ENCODE peak calls at places on chromosome X, in seven cellular contexts. One of them, this sample, is unnamed.

GRCh38 chrX:1754077-1754476 is 139.2 kb downstream of the ASMT start:
- DNase-seq in GM12878: no peak
- DNase-seq in GM12891: no peak
- DNase-seq in K562: no peak
- DNase-seq in HepG2: no peak
- DNase-seq in H1: no peak
- DNase-seq in SK-N-SH: no peak
- DNase-seq in this sample: no peak

GRCh38 chrX:133923113-133923512 is 62.3 kb downstream of the GPC3 start:
- DNase-seq in H1: no peak
- DNase-seq in HepG2: no peak
- DNase-seq in SK-N-SH: no peak
- DNase-seq in GM12891: no peak
- DNase-seq in K562: no peak
- DNase-seq in GM12878: no peak
- DNase-seq in this sample: no peak

GRCh38 chrX:33416273-33416805 is 205.0 kb upstream of the DMD start:
- DNase-seq in GM12891: no peak
- DNase-seq in H1: no peak
- DNase-seq in K562: no peak
- DNase-seq in HepG2: no peak
- DNase-seq in GM12878: no peak
- DNase-seq in SK-N-SH: no peak
- DNase-seq in this sample: no peak

GRCh38 chrX:120761810-120762209 is 113.9 kb downstream of the CT47B1 start:
- DNase-seq in K562: no peak
- DNase-seq in SK-N-SH: no peak
- DNase-seq in H1: no peak
- DNase-seq in GM12878: no peak
- DNase-seq in GM12891: no peak
- DNase-seq in HepG2: peak; percentile 7
- DNase-seq in this sample: no peak

GRCh38 chrX:43218198-43218597 is 437.9 kb upstream of the MAOA start:
- DNase-seq in HepG2: no peak
- DNase-seq in K562: no peak
- DNase-seq in H1: no peak
- DNase-seq in SK-N-SH: no peak
- DNase-seq in GM12878: no peak
- DNase-seq in GM12891: no peak
- DNase-seq in this sample: no peak

GRCh38 chrX:27399146-27399456 is 64.0 kb downstream of the PPP4R3C start:
- DNase-seq in HepG2: no peak
- DNase-seq in GM12878: no peak
- DNase-seq in SK-N-SH: no peak
- DNase-seq in K562: no peak
- DNase-seq in GM12891: no peak
- DNase-seq in H1: no peak
- DNase-seq in this sample: no peak

GRCh38 chrX:153546386-153546785 is 28.9 kb downstream of the ATP2B3 start:
- DNase-seq in K562: no peak
- DNase-seq in GM12878: no peak
- DNase-seq in SK-N-SH: no peak
- DNase-seq in HepG2: no peak
- DNase-seq in GM12891: no peak
- DNase-seq in H1: no peak
- DNase-seq in this sample: no peak

GRCh38 chrX:154734101-154734781 is 16.6 kb downstream of the GAB3 start:
- DNase-seq in HepG2: no peak
- DNase-seq in SK-N-SH: no peak
- DNase-seq in H1: no peak
- DNase-seq in GM12891: no peak
- DNase-seq in K562: no peak
- DNase-seq in GM12878: no peak
- DNase-seq in this sample: no peak

DNA sequence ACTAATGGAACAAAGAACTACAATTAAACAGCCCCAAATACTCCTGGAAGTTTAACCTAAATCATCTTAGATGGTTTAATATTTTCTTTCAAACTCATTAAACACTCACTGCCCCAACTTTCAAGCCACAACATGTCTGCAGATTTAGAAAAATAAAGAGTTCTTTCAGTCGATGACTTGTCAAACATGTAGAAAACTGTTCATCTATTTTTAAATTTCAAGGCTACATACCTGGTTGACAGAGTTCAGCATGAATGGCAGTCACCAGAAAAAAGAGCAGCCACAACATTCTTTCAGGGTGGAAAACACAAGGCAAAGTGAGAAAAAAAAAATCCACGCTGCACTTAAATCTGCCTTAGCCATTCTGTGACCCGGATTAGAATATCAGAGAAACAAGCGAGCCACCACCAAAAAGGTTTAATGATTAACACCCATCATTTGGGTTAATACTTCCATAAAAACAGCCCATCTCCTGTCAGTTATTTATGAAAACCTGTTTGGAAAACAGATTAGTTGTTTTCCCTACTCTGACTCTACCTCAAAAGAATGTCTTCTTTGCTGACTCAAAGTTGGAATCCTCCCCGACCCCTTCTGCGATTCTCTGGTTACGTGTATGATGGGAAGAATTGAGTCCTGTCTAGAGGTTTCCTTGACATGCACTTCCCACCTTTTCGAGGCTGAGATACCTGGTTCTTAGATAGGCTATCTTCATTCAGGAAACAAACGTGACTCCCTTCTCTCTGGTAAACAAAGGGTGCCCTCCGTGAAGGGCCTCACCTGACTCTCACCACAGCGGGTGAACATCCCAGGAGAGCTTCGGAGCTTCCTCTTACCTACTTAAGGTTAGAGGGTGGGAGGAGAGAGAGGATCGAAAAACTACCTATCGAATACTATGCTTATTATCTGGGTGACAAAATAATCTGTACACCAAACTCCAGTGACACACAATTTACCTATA is at the start of gene CLTRN:
- DNase-seq in K562: no peak
- DNase-seq in HepG2: no peak
- DNase-seq in SK-N-SH: no peak
- DNase-seq in GM12878: no peak
- DNase-seq in GM12891: no peak
- DNase-seq in H1: no peak
- DNase-seq in this sample: no peak
- TF ChIP-seq TAF1 in K562: no peak
- TF ChIP-seq TAF1 in HepG2: no peak
- TF ChIP-seq TAF1 in SK-N-SH: no peak
- TF ChIP-seq TAF1 in GM12878: no peak
- TF ChIP-seq TAF1 in GM12891: no peak
- TF ChIP-seq TAF1 in H1: no peak
- TF ChIP-seq TAF1 in this sample: no peak

DNA sequence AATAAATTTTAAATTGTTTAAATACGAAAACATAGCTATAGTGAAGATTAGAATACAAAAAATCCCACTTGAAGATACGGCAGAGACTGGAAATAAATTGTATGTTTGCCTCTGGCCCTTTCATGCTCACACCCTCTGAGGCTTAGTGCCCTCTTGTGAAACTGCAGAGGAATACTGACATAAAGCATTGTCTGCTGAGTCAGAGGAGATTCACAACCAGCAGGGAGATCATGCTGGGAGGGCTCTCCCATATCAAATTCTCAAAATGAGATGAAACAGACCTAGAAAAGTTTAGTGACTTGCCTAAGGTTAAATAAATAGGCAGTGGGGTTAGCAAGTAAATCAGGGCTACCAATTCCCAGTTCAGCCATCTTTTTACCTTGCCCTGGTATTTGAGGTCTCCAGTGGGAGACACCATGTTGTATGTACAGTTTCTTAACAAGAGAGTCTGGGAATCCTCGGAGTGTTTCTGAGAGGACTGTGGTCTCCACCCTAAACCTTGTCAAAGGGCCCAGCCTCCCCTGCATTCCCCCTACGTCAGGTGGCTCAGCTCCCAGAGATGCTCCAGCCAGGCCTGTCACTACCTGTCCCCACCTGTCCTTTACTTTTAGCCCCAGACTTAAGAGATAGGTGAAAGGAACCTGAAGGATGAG is 581.4 kb upstream of the DIPK2B start:
- DNase-seq in GM12878: no peak
- DNase-seq in H1: no peak
- DNase-seq in HepG2: peak; percentile 15
- DNase-seq in K562: no peak
- DNase-seq in SK-N-SH: no peak
- DNase-seq in GM12891: no peak
- DNase-seq in this sample: no peak
- TF ChIP-seq POLR2AphosphoS5 in GM12878: no peak
- TF ChIP-seq POLR2AphosphoS5 in H1: no peak
- TF ChIP-seq POLR2AphosphoS5 in HepG2: no peak
- TF ChIP-seq POLR2AphosphoS5 in K562: no peak
- TF ChIP-seq POLR2AphosphoS5 in SK-N-SH: peak; percentile 49
- TF ChIP-seq POLR2AphosphoS5 in GM12891: no peak
- TF ChIP-seq POLR2AphosphoS5 in this sample: no peak

GRCh38 chrX:135112096-135112729 is 8.1 kb downstream of the ETDB start:
- DNase-seq in K562: no peak
- DNase-seq in GM12878: no peak
- DNase-seq in HepG2: no peak
- DNase-seq in H1: peak; percentile 58
- DNase-seq in SK-N-SH: peak; percentile 33
- DNase-seq in GM12891: no peak
- DNase-seq in this sample: no peak

GRCh38 chrX:135112743-135113142 is 7.6 kb downstream of the ETDB start:
- DNase-seq in GM12878: no peak
- DNase-seq in K562: no peak
- DNase-seq in GM12891: no peak
- DNase-seq in HepG2: no peak
- DNase-seq in H1: no peak
- DNase-seq in SK-N-SH: no peak
- DNase-seq in this sample: no peak

DNA sequence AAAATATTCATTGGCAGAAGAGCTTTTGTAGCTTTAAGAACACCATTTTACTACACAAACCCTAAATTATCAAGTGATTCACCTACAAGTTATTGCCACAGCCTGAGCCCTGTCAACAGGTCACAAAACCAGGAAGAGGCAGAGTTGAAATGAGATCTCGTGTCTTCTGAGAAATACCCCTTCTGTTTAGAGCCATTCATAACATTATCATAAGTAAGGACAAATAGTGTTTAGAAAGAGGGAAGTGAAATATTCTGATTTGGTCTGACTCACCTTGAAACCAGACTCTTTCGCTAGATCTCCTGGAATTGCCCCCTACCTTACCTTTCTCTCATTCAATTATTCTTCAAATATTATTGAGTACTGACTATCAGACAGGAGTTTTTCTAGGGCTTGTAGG is 5.9 kb downstream of the ETDB start:
- DNase-seq in H1: no peak
- DNase-seq in GM12878: peak; percentile 61
- DNase-seq in HepG2: no peak
- DNase-seq in K562: no peak
- DNase-seq in GM12891: no peak
- DNase-seq in SK-N-SH: no peak
- DNase-seq in this sample: no peak
- TF ChIP-seq TAF1 in H1: no peak
- TF ChIP-seq TAF1 in GM12878: no peak
- TF ChIP-seq TAF1 in HepG2: no peak
- TF ChIP-seq TAF1 in K562: no peak
- TF ChIP-seq TAF1 in GM12891: no peak
- TF ChIP-seq TAF1 in SK-N-SH: no peak
- TF ChIP-seq TAF1 in this sample: no peak

GRCh38 chrX:53071604-53072417 is 10.4 kb upstream of the TSPYL2 start:
- DNase-seq in SK-N-SH: peak; percentile 68
- DNase-seq in H1: no peak
- DNase-seq in K562: peak; percentile 48
- DNase-seq in HepG2: peak; percentile 57
- DNase-seq in GM12878: peak; percentile 46
- DNase-seq in GM12891: peak; percentile 36
- DNase-seq in this sample: no peak
- TF ChIP-seq POLR2AphosphoS5 in SK-N-SH: no peak
- TF ChIP-seq POLR2AphosphoS5 in H1: peak; percentile 37
- TF ChIP-seq POLR2AphosphoS5 in K562: no peak
- TF ChIP-seq POLR2AphosphoS5 in HepG2: no peak
- TF ChIP-seq POLR2AphosphoS5 in GM12878: no peak
- TF ChIP-seq POLR2AphosphoS5 in GM12891: no peak
- TF ChIP-seq POLR2AphosphoS5 in this sample: no peak

DNA sequence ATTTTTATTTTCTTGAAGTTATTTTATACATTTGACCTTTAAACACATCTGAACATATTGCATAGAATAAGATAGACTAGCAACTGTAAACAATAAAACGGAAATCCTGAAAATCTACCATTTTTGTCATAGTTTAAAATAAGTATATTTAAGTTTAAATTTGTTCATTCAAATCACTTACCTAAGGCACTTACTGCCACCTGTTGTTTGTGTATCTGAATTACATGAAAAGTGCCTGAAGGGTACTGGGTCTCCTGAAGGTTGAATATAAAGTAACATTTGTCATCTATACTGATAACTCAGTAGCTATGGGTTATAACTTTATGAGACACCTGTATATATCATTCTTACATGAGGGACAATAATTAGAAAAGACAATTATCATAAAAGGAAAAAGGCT is 38.6 kb downstream of the TRPC5 start:
- DNase-seq in HepG2: no peak
- DNase-seq in SK-N-SH: peak; percentile 14
- DNase-seq in GM12878: no peak
- DNase-seq in H1: no peak
- DNase-seq in K562: peak; percentile 5
- DNase-seq in GM12891: no peak
- DNase-seq in this sample: no peak
- TF ChIP-seq TAF1 in HepG2: no peak
- TF ChIP-seq TAF1 in SK-N-SH: no peak
- TF ChIP-seq TAF1 in GM12878: no peak
- TF ChIP-seq TAF1 in H1: no peak
- TF ChIP-seq TAF1 in K562: no peak
- TF ChIP-seq TAF1 in GM12891: no peak
- TF ChIP-seq TAF1 in this sample: no peak

DNA sequence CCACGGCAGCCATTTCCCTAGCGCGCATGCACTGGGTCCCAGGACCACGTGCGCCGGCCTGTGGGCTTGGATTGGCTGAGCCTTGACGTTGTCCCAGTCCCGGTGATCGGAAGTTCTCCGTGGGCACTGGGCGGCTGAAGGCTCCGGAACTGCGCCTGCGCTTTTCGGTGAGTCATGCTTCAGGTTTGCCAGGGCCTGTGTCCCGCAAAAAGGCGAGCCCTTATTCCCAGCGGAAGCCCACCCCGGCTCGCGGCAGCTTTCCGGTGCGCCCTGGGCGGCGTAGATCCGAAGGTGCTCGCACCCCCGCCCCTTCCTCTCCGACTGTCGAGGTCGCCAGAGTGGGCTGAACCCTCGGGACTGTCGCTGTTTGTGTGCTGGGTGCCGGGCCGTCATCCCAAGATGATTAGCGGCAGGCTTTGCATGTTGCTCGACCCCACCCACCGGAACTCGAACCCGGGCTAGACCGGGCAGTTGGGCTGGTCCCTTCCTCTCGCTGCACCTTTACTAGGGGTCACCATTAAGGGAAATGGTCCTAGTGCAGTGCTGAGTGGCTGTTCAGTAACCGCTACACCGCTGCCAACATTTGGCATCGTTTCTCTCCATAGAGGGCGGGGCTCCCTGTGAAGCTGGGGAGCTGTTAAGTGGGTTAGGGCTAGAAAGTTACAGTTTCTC is at the start of gene TCEANC:
- DNase-seq in HepG2: peak; percentile 91
- DNase-seq in H1: peak; percentile 78
- DNase-seq in GM12891: peak; percentile 58
- DNase-seq in GM12878: peak; percentile 89
- DNase-seq in SK-N-SH: peak; percentile 94
- DNase-seq in K562: peak; percentile 92
- DNase-seq in this sample: peak; percentile 81
- TF ChIP-seq POLR2AphosphoS5 in HepG2: peak; percentile 39
- TF ChIP-seq POLR2AphosphoS5 in H1: no peak
- TF ChIP-seq POLR2AphosphoS5 in GM12891: no peak
- TF ChIP-seq POLR2AphosphoS5 in GM12878: peak; percentile 69
- TF ChIP-seq POLR2AphosphoS5 in SK-N-SH: peak; percentile 82
- TF ChIP-seq POLR2AphosphoS5 in K562: peak; percentile 78
- TF ChIP-seq POLR2AphosphoS5 in this sample: peak; percentile 74

This sample was measured in GM12892.